ENCODE peak calls at places on chromosomes 4 and X, in five cellular contexts. One of them, this sample, is unnamed. For H3K36me3, the result is how much of the 10 kb centered on the place peaks cover.

GRCh38 chrX:150363561-150364346 is 637 bp downstream of the MAMLD1 start:
- DNase-seq in HepG2: no peak
- DNase-seq in mammary epithelial cell: peak
- DNase-seq in astrocyte: no peak
- DNase-seq in SK-N-SH: peak
- DNase-seq in this sample: peak

GRCh38 chr4:25842229-25842840 is 20.5 kb downstream of the SEL1L3 start:
- DNase-seq in mammary epithelial cell: no peak
- DNase-seq in SK-N-SH: no peak
- DNase-seq in HepG2: no peak
- DNase-seq in astrocyte: no peak
- DNase-seq in this sample: no peak

GRCh38 chr4:8221476-8221875 is 22.4 kb downstream of the SH3TC1 start:
- DNase-seq in astrocyte: peak
- DNase-seq in HepG2: no peak
- DNase-seq in mammary epithelial cell: no peak
- DNase-seq in SK-N-SH: peak
- DNase-seq in this sample: peak

GRCh38 chr4:133390198-133390855 is 241.2 kb downstream of the PCDH10 start:
- DNase-seq in HepG2: no peak
- DNase-seq in astrocyte: no peak
- DNase-seq in SK-N-SH: no peak
- DNase-seq in mammary epithelial cell: peak
- DNase-seq in this sample: no peak

GRCh38 chrX:13473666-13474516 is 95.5 kb upstream of the EGFL6 start:
- DNase-seq in astrocyte: no peak
- DNase-seq in SK-N-SH: no peak
- DNase-seq in mammary epithelial cell: no peak
- DNase-seq in HepG2: no peak
- DNase-seq in this sample: peak

GRCh38 chrX:136063340-136064079 is 78.3 kb downstream of the SLC9A6 start:
- DNase-seq in HepG2: no peak
- DNase-seq in astrocyte: no peak
- DNase-seq in SK-N-SH: no peak
- DNase-seq in mammary epithelial cell: no peak
- DNase-seq in this sample: no peak

GRCh38 chrX:129653985-129654651 is 638 bp downstream of the APLN start:
- DNase-seq in HepG2: no peak
- DNase-seq in mammary epithelial cell: peak
- DNase-seq in astrocyte: no peak
- DNase-seq in SK-N-SH: peak
- DNase-seq in this sample: peak

GRCh38 chr4:6582889-6583504 is 8.0 kb downstream of the MAN2B2 start:
- DNase-seq in astrocyte: peak
- DNase-seq in mammary epithelial cell: no peak
- DNase-seq in SK-N-SH: peak
- DNase-seq in HepG2: peak
- DNase-seq in this sample: peak

GRCh38 chr4:25103423-25103822 is 56.8 kb downstream of the SEPSECS start:
- DNase-seq in HepG2: no peak
- DNase-seq in SK-N-SH: no peak
- DNase-seq in mammary epithelial cell: no peak
- DNase-seq in astrocyte: no peak
- DNase-seq in this sample: no peak

GRCh38 chrX:129769467-129770154 is 10.1 kb upstream of the SASH3 start:
- DNase-seq in SK-N-SH: no peak
- DNase-seq in astrocyte: no peak
- DNase-seq in HepG2: no peak
- DNase-seq in mammary epithelial cell: no peak
- DNase-seq in this sample: peak

GRCh38 chrX:68186552-68187262 is 246.6 kb downstream of the OPHN1 start:
- DNase-seq in astrocyte: no peak
- DNase-seq in SK-N-SH: no peak
- DNase-seq in HepG2: no peak
- DNase-seq in mammary epithelial cell: peak
- DNase-seq in this sample: peak

GRCh38 chr4:84159767-84160166 is 339.3 kb downstream of the NKX6-1 start:
- DNase-seq in mammary epithelial cell: no peak
- DNase-seq in SK-N-SH: no peak
- DNase-seq in HepG2: peak
- DNase-seq in astrocyte: no peak
- DNase-seq in this sample: peak

GRCh38 chrX:153864101-153864500 is 21.9 kb downstream of the L1CAM start:
- DNase-seq in astrocyte: no peak
- DNase-seq in HepG2: no peak
- DNase-seq in SK-N-SH: no peak
- DNase-seq in mammary epithelial cell: no peak
- DNase-seq in this sample: no peak

GRCh38 chr4:89001647-89002518 is 55.1 kb downstream of the FAM13A start:
- DNase-seq in astrocyte: no peak
- DNase-seq in HepG2: no peak
- DNase-seq in mammary epithelial cell: no peak
- DNase-seq in SK-N-SH: peak
- DNase-seq in this sample: no peak

GRCh38 chr4:189974056-189974455 is 33.4 kb downstream of the FRG1 start:
- DNase-seq in mammary epithelial cell: no peak
- DNase-seq in astrocyte: no peak
- DNase-seq in HepG2: peak
- DNase-seq in SK-N-SH: peak
- DNase-seq in this sample: no peak

GRCh38 chr4:158411180-158411721 is 110.4 kb upstream of the RXFP1 start:
- DNase-seq in SK-N-SH: no peak
- DNase-seq in mammary epithelial cell: peak
- DNase-seq in astrocyte: no peak
- DNase-seq in HepG2: no peak
- DNase-seq in this sample: no peak

GRCh38 chr4:92381640-92382039 is 77.9 kb downstream of the GRID2 start:
- DNase-seq in HepG2: no peak
- DNase-seq in mammary epithelial cell: peak
- DNase-seq in SK-N-SH: no peak
- DNase-seq in astrocyte: peak
- DNase-seq in this sample: peak

GRCh38 chr4:53505947-53506346 is 85.3 kb downstream of the LNX1 start:
- DNase-seq in SK-N-SH: no peak
- DNase-seq in astrocyte: no peak
- DNase-seq in mammary epithelial cell: no peak
- DNase-seq in HepG2: no peak
- DNase-seq in this sample: peak

GRCh38 chr4:184695178-184695896 is 38.6 kb downstream of the CENPU start:
- DNase-seq in astrocyte: no peak
- DNase-seq in mammary epithelial cell: peak
- DNase-seq in HepG2: no peak
- DNase-seq in SK-N-SH: no peak
- DNase-seq in this sample: no peak

GRCh38 chrX:71637848-71638247 is 19.5 kb upstream of the CXCR3 start:
- DNase-seq in SK-N-SH: no peak
- DNase-seq in mammary epithelial cell: no peak
- DNase-seq in astrocyte: peak
- DNase-seq in HepG2: no peak
- DNase-seq in this sample: peak

GRCh38 chr4:17647927-17648326 is 33.5 kb downstream of the MED28 start:
- DNase-seq in mammary epithelial cell: no peak
- DNase-seq in astrocyte: no peak
- DNase-seq in HepG2: no peak
- DNase-seq in SK-N-SH: no peak
- DNase-seq in this sample: no peak

GRCh38 chr4:25760518-25761157 is 102.2 kb downstream of the SEL1L3 start:
- DNase-seq in astrocyte: no peak
- DNase-seq in SK-N-SH: no peak
- DNase-seq in HepG2: no peak
- DNase-seq in mammary epithelial cell: no peak
- DNase-seq in this sample: no peak

GRCh38 chrX:23902419-23902818 is 5.3 kb downstream of the APOO start:
- DNase-seq in astrocyte: peak
- DNase-seq in mammary epithelial cell: peak
- DNase-seq in SK-N-SH: peak
- DNase-seq in HepG2: peak
- DNase-seq in this sample: peak

GRCh38 chr4:176896211-176896610 is 103.5 kb upstream of the VEGFC start:
- DNase-seq in HepG2: no peak
- DNase-seq in mammary epithelial cell: no peak
- DNase-seq in SK-N-SH: no peak
- DNase-seq in astrocyte: no peak
- DNase-seq in this sample: no peak

GRCh38 chr4:11183358-11183745 is 245.3 kb downstream of the HS3ST1 start:
- DNase-seq in HepG2: no peak
- DNase-seq in astrocyte: peak
- DNase-seq in mammary epithelial cell: no peak
- DNase-seq in SK-N-SH: no peak
- DNase-seq in this sample: peak

GRCh38 chrX:2691543-2692220 is 587 bp downstream of the CD99 start:
- DNase-seq in astrocyte: peak
- DNase-seq in mammary epithelial cell: no peak
- DNase-seq in HepG2: no peak
- DNase-seq in SK-N-SH: no peak
- DNase-seq in this sample: peak

GRCh38 chrX:16119353-16120220 is 3.8 kb upstream of the GRPR start:
- DNase-seq in HepG2: no peak
- DNase-seq in mammary epithelial cell: no peak
- DNase-seq in astrocyte: no peak
- DNase-seq in SK-N-SH: no peak
- DNase-seq in this sample: no peak

GRCh38 chr4:112514449-112515277 is 1.3 kb downstream of the NEUROG2 start:
- DNase-seq in SK-N-SH: peak
- DNase-seq in mammary epithelial cell: no peak
- DNase-seq in HepG2: no peak
- DNase-seq in astrocyte: no peak
- DNase-seq in this sample: no peak

GRCh38 chr4:118765399-118765798 is 70.5 kb downstream of the SEC24D start:
- DNase-seq in HepG2: no peak
- DNase-seq in astrocyte: peak
- DNase-seq in SK-N-SH: no peak
- DNase-seq in mammary epithelial cell: peak
- DNase-seq in this sample: peak

GRCh38 chr4:2650276-2650675 is 105.9 kb downstream of the TNIP2 start:
- DNase-seq in astrocyte: no peak
- DNase-seq in SK-N-SH: no peak
- DNase-seq in mammary epithelial cell: no peak
- DNase-seq in HepG2: no peak
- DNase-seq in this sample: no peak
- H3K36me3 ChIP-seq in astrocyte: under half
- H3K36me3 ChIP-seq in SK-N-SH: under half
- H3K36me3 ChIP-seq in mammary epithelial cell: under half
- H3K36me3 ChIP-seq in HepG2: half or more
- H3K36me3 ChIP-seq in this sample: under half

DNA sequence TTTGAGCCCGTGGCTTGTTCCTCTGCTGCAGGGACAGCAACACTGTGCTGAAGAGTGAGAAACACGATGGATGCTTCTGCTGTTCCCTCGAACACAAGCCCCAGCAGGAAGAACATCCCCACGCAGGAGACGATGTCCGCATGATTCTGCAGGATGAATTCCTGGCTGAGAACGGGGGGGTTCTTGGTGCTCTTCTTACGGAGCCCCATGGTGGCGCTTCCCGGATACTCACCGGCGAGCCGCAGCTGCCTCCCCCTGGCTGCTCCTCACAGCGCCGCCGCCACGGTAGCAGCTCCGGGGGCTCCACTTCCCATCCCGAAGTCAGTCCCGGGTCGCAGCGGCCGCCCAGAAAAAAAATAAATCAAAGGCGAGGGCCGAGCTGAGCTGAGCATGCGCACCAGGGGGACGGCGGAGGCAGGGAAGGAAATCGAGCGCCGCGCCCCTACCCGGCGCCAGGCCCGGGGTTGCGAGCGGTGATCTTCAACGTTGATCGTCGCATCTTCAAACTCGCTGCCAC is at the start of gene TRAM1L1:
- DNase-seq in astrocyte: peak
- DNase-seq in mammary epithelial cell: peak
- DNase-seq in SK-N-SH: peak
- DNase-seq in HepG2: peak
- DNase-seq in this sample: peak
- TF ChIP-seq CTCF in astrocyte: no peak
- TF ChIP-seq CTCF in mammary epithelial cell: no peak
- TF ChIP-seq CTCF in SK-N-SH: peak
- TF ChIP-seq CTCF in HepG2: peak
- TF ChIP-seq CTCF in this sample: peak

GRCh38 chr4:161655148-161655547 is 508.7 kb downstream of the FSTL5 start:
- DNase-seq in HepG2: no peak
- DNase-seq in astrocyte: no peak
- DNase-seq in SK-N-SH: no peak
- DNase-seq in mammary epithelial cell: no peak
- DNase-seq in this sample: no peak
- H3K9ac ChIP-seq in HepG2: no peak
- H3K9ac ChIP-seq in astrocyte: no peak
- H3K9ac ChIP-seq in SK-N-SH: no peak
- H3K9ac ChIP-seq in mammary epithelial cell: no peak
- H3K9ac ChIP-seq in this sample: no peak

GRCh38 chr4:3157366-3157765 is 82.9 kb downstream of the HTT start:
- DNase-seq in SK-N-SH: no peak
- DNase-seq in astrocyte: no peak
- DNase-seq in HepG2: no peak
- DNase-seq in mammary epithelial cell: no peak
- DNase-seq in this sample: no peak
- H3K36me3 ChIP-seq in SK-N-SH: half or more
- H3K36me3 ChIP-seq in astrocyte: under half
- H3K36me3 ChIP-seq in HepG2: half or more
- H3K36me3 ChIP-seq in mammary epithelial cell: under half
- H3K36me3 ChIP-seq in this sample: under half

DNA sequence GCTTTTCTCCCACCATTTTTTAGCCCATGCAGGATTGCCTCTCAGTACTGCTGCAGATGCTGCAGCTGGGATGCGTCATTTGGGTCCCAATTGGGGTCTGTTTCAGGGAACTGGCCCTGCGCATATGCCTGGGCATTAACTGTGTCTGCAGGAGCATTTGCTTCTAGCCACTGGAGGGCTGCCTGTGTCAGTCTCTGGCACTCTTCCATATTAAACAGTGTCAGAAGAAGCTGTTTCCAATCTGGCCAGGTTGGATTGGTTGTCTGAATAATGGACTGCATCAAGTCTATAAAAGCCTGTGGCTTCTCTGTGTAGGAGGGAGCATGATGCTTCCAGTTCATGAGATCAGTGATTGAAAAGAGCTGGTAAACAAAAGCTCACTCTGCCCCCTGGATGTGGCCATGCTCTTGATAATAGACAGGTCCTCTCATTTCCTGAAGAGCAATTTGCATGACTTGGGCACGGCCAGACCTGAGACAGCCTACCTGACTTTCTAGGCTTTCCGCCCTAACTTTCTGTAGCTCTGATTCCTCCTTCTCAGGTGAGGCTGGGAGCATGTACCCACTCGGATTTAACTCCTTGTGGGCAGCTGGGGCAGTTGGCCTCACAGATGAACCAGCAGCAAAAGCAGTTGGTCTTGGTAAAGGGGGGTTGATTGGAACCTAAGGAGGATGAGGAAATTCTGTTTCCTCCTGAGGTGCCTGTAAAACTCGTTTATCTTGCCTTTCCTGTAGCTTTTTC is 29.2 kb downstream of the SULT1E1 start:
- DNase-seq in astrocyte: peak
- DNase-seq in HepG2: peak
- DNase-seq in SK-N-SH: no peak
- DNase-seq in mammary epithelial cell: peak
- DNase-seq in this sample: peak
- TF ChIP-seq CTCF in astrocyte: no peak
- TF ChIP-seq CTCF in HepG2: peak
- TF ChIP-seq CTCF in SK-N-SH: no peak
- TF ChIP-seq CTCF in mammary epithelial cell: no peak
- TF ChIP-seq CTCF in this sample: no peak

GRCh38 chr4:78313754-78314120 is 237.8 kb upstream of the ANXA3 start:
- DNase-seq in HepG2: no peak
- DNase-seq in SK-N-SH: no peak
- DNase-seq in astrocyte: no peak
- DNase-seq in mammary epithelial cell: no peak
- DNase-seq in this sample: no peak
- H3K9ac ChIP-seq in HepG2: no peak
- H3K9ac ChIP-seq in SK-N-SH: no peak
- H3K9ac ChIP-seq in astrocyte: no peak
- H3K9ac ChIP-seq in mammary epithelial cell: no peak
- H3K9ac ChIP-seq in this sample: no peak